ENCODE peak calls at places on chromosomes 7 and 10, in nine cellular contexts. H is COR-L47; O is H54; N is T47D; X is activated CD8-positive, alpha-beta memory T cell treated with anti-CD3 and anti-CD28 coated beads for 4 hours; S is type B pancreatic cell; B is stimulated activated effector memory CD8-positive, alpha-beta T cell treated with anti-CD3 and anti-CD28 coated beads, Interleukin-12 subunit alpha, Interleukin-12 subunit beta, amount 100 ng/mL, for 72 hours; G is lower lobe of right lung; F is CD8-positive, alpha-beta memory T cell. L is an unnamed sample.

GRCh38 chr10:50788951-50789904 is 49.5 kb downstream of the ASAH2B start:
- DNase-seq in S (no peak), G (no peak), F (no peak), B (no peak), O (no peak), N (peak), X (no peak), H (no peak), L (no peak)

GRCh38 chr10:70715853-70716795 is 43.8 kb downstream of the ADAMTS14 start:
- DNase-seq in N (no peak), X (no peak), S (no peak), G (no peak), O (peak), H (peak), B (no peak), F (no peak), L (no peak)

GRCh38 chr10:82378146-82378545 is 503.2 kb downstream of the NRG3 start:
- DNase-seq in O (no peak), X (no peak), N (no peak), G (no peak), S (no peak), B (no peak), F (no peak), H (no peak), L (no peak)

GRCh38 chr7:468681-469590 is 50.7 kb downstream of the PDGFA start:
- DNase-seq in N (no peak), O (no peak), G (no peak), X (no peak), S (no peak), H (no peak), F (no peak), B (no peak), L (no peak)

GRCh38 chr10:117137031-117137910 is 799 bp downstream of the VAX1 start:
- DNase-seq in B (no peak), G (no peak), N (no peak), O (no peak), F (no peak), H (no peak), S (no peak), X (no peak), L (no peak)

GRCh38 chr10:69202332-69202731 is 17.8 kb upstream of the HKDC1 start:
- DNase-seq in G (no peak), H (no peak), F (peak), X (no peak), B (no peak), O (no peak), S (no peak), N (no peak), L (no peak)

GRCh38 chr7:145753004-145753403 is 363.6 kb upstream of the CNTNAP2 start:
- DNase-seq in X (no peak), G (no peak), B (no peak), N (no peak), F (no peak), S (no peak), H (no peak), O (no peak), L (no peak)

GRCh38 chr10:77636286-77636966 is 1.2 kb downstream of the KCNMA1 start:
- DNase-seq in F (no peak), B (no peak), S (no peak), G (no peak), H (no peak), N (peak), X (no peak), O (no peak), L (no peak)

GRCh38 chr10:6223981-6224380 is 21.2 kb downstream of the PFKFB3 start:
- DNase-seq in F (no peak), S (no peak), B (no peak), G (no peak), N (no peak), X (no peak), H (no peak), O (no peak), L (no peak)

GRCh38 chr7:98165827-98166667 is 45.2 kb upstream of the BHLHA15 start:
- DNase-seq in O (peak), H (peak), S (no peak), N (peak), X (no peak), F (peak), B (peak), G (peak), L (peak)

GRCh38 chr10:34889004-34889869 is 74.1 kb upstream of the PARD3 start:
- DNase-seq in H (no peak), F (no peak), N (no peak), X (no peak), S (no peak), O (no peak), B (no peak), G (no peak), L (no peak)

GRCh38 chr7:104848386-104848990 is 165.5 kb upstream of the KMT2E start:
- DNase-seq in S (peak), B (peak), N (no peak), G (no peak), H (peak), X (no peak), F (peak), O (peak), L (peak)

GRCh38 chr7:121798896-121799295 is 74.1 kb upstream of the PTPRZ1 start:
- DNase-seq in S (no peak), X (no peak), H (no peak), N (no peak), G (no peak), B (no peak), F (no peak), O (no peak), L (no peak)

GRCh38 chr10:19570143-19570542 is 246.1 kb upstream of the PLXDC2 start:
- DNase-seq in S (no peak), G (no peak), X (no peak), B (no peak), F (no peak), N (no peak), H (no peak), O (no peak), L (no peak)

GRCh38 chr7:51451751-51452465 is 135.3 kb upstream of the COBL start:
- DNase-seq in O (no peak), N (no peak), B (no peak), F (no peak), G (no peak), S (no peak), X (no peak), H (peak), L (no peak)